ENCODE peak calls at places on chromosomes 1 and 21, in eight cellular contexts. L is hepatocyte; Y is HL-60; N is heart left ventricle; B is CD8-positive, alpha-beta T cell; Z is body of pancreas; X is CD4-positive, alpha-beta T cell; P is breast epithelium. D is an unnamed sample.

GRCh38 chr1:89552481-89553194 is 28.0 kb downstream of the LRRC8B start:
- DNase-seq in N (no peak), P (no peak), X (no peak), Y (no peak), Z (no peak), B (no peak), L (no peak), D (no peak)

GRCh38 chr1:32060914-32061313 is 11.8 kb upstream of the TMEM39B start:
- DNase-seq in L (no peak), B (no peak), Y (no peak), X (no peak), N (no peak), Z (no peak), P (no peak), D (no peak)

GRCh38 chr1:12356004-12356890 is 126.4 kb downstream of the VPS13D start:
- DNase-seq in L (peak; percentile 32), X (no peak), N (no peak), Y (no peak), Z (peak; percentile 27), P (no peak), B (no peak), D (no peak)

GRCh38 chr1:221888801-221889200 is 146.9 kb upstream of the DUSP10 start:
- DNase-seq in Y (no peak), N (no peak), P (no peak), B (no peak), L (no peak), Z (no peak), X (no peak), D (no peak)

GRCh38 chr1:46533179-46533864 is 18.1 kb downstream of the KNCN start:
- DNase-seq in Z (peak; percentile 35), N (no peak), L (peak; percentile 64), X (peak; percentile 20), Y (no peak), P (no peak), B (peak; percentile 61), D (no peak)

GRCh38 chr1:184820218-184820720 is 65.6 kb upstream of the EDEM3 start:
- DNase-seq in Z (no peak), B (no peak), P (no peak), N (no peak), Y (no peak), X (no peak), L (no peak), D (no peak)

GRCh38 chr1:221573727-221574126 is 168.2 kb downstream of the DUSP10 start:
- DNase-seq in N (no peak), B (no peak), L (no peak), X (no peak), Y (no peak), P (no peak), Z (peak; percentile 27), D (no peak)

GRCh38 chr1:81912383-81912782 is 111.6 kb downstream of the ADGRL2 start:
- DNase-seq in X (no peak), P (no peak), B (no peak), Z (no peak), L (no peak), N (no peak), Y (no peak), D (no peak)

GRCh38 chr1:30635386-30635975 is 87.9 kb downstream of the MATN1 start:
- DNase-seq in L (no peak), Z (no peak), N (no peak), X (no peak), Y (no peak), P (no peak), B (no peak), D (no peak)

GRCh38 chr1:93689521-93690223 is 8.0 kb upstream of the BCAR3 start:
- DNase-seq in Y (no peak), N (no peak), P (no peak), Z (no peak), B (no peak), X (no peak), L (no peak), D (no peak)

GRCh38 chr1:228143480-228144212 is 3.6 kb downstream of the GUK1 start:
- DNase-seq in P (no peak), L (no peak), N (no peak), B (no peak), Z (no peak), X (no peak), Y (no peak), D (no peak)

GRCh38 chr1:242524571-242525359 is at the start of gene PLD5:
- DNase-seq in B (no peak), P (no peak), X (no peak), L (peak; percentile 46), Z (no peak), Y (no peak), N (no peak), D (no peak)

GRCh38 chr1:8293141-8293540 is 24.8 kb upstream of the SLC45A1 start:
- DNase-seq in X (no peak), B (no peak), N (no peak), L (peak; percentile 83), P (no peak), Z (no peak), Y (no peak), D (no peak)

GRCh38 chr1:1040004-1040991 is 20.4 kb downstream of the AGRN start:
- DNase-seq in Y (peak; percentile 84), Z (peak; percentile 67), P (peak; percentile 74), L (peak; percentile 91), B (peak; percentile 87), X (peak; percentile 70), N (peak; percentile 61), D (peak; percentile 52)

GRCh38 chr1:106515375-106515774 is 541.1 kb upstream of the PRMT6 start:
- DNase-seq in Y (no peak), Z (no peak), X (no peak), N (no peak), L (no peak), P (no peak), B (no peak), D (no peak)

GRCh38 chr1:15168479-15168878 is 14.9 kb downstream of the TMEM51 start:
- DNase-seq in N (no peak), L (no peak), B (no peak), Z (peak; percentile 64), Y (no peak), X (no peak), P (no peak), D (no peak)

GRCh38 chr1:193471981-193472380 is 285.6 kb upstream of the B3GALT2 start:
- DNase-seq in N (no peak), L (no peak), Y (no peak), P (no peak), B (no peak), X (no peak), Z (no peak), D (no peak)

GRCh38 chr1:159214149-159214760 is 9.6 kb downstream of the ACKR1 start:
- DNase-seq in Z (peak; percentile 47), L (peak; percentile 68), Y (no peak), P (no peak), N (no peak), X (peak; percentile 4), B (no peak), D (peak; percentile 22)

GRCh38 chr1:201785291-201785690 is 43.7 kb upstream of the IPO9 start:
- DNase-seq in B (no peak), P (no peak), L (no peak), Y (no peak), N (no peak), X (no peak), Z (no peak), D (no peak)

DNA sequence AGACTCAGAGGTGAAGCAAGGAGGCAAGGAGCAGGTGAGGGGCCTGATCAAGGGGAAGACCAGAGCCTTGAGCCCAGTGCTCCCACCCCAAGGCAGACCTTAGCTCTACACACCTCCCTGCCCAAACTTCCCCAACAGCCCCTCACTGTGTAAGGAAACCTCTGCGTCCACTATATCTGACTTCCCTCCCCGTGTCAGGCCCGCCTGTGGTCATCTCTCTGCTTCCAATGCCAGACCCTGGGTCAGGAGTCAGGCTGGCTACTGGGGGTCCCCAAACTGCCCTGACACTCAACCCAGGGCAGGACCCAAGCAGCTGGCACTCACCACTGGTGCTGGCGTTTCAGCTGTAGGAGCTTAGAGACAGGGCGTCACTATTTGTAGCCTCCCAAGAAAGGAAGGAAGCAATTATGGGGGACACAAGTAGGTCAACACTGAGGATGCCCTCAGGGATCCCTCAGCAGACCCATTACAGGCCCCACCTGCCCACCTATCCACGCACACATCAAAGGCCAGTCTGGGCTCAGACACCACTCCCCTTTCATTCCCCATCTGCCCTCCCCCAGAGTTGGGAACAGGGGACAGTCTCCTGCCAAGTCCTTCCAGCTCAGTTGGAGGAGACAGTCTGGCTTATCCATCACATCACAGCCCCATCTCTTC is 811 bp upstream of the S100A3 start:
- DNase-seq in N (no peak), L (no peak), X (no peak), B (no peak), Y (no peak), Z (no peak), P (no peak), D (no peak)
- H3K27me3 ChIP-seq in N (no peaks in the 10 kb centered on the region), L (no peaks in the 10 kb centered on the region), X (no peaks in the 10 kb centered on the region), B (no peaks in the 10 kb centered on the region), Y (no peaks in the 10 kb centered on the region), Z (no peaks in the 10 kb centered on the region), P (no peaks in the 10 kb centered on the region), D (no peaks in the 10 kb centered on the region)

DNA sequence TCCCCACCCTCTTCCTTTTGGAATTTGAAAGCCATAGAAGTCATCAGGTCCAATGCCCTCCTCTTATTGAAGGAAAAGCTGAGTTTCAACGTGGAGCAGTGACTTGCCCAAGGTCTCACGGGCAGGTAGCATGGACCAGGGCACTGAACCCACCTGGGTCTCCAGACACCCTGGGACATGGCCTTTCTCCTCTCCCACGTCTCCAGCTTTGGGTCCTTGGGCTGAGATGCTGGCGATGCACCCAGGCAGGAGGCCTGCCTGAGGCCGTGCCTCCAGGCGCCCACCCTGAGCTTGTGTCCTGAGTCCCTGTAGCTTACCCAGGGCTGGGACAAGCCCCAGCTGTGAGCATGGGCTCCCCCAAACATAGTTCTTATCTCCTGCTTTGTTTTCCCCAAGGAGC is 21.4 kb downstream of the LDLRAP1 start:
- DNase-seq in Y (no peak), Z (no peak), P (no peak), B (no peak), X (no peak), N (no peak), L (no peak), D (no peak)
- TF ChIP-seq CTCF in Y (no peak), Z (no peak), P (no peak), B (no peak), X (no peak), N (no peak), L (no peak), D (no peak)

DNA sequence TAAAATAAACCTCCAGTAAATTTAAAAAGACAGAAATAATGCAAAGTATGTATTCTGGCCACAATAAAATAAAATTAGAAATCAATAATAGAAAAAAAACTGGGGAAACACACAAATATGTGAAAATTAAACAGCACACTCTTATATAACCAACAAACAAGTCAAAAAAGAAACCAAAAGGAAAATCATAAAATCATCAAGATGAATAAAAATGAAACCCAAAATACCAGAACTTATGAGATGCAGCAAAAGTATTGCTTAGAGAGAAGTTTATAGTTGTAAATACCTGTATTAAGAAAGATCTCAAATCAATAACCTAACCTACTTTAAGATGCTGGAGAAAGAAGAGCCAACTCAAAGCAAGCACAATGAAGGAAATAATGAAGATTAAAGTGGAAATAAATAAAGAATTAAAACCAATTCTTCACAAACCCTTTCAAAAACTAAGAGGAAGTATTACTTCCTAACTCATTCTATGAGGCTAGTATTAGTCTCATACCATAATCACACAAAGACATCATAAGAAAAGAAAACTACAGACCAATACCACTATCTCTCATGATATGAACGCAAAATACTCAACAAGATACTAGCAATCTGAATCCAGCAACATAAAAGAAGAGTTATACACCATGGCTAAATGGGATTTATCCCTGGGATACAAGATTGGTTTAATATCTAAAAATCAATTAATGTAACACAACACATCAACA is 6.4 kb upstream of the KRTAP10-3 start:
- DNase-seq in Y (no peak), X (no peak), P (no peak), N (no peak), Z (no peak), L (no peak), B (no peak), D (no peak)
- H3K27me3 ChIP-seq in Y (peaks cover 3% of the 10 kb centered on the region), X (no peaks in the 10 kb centered on the region), P (peaks cover 9% of the 10 kb centered on the region), N (no peaks in the 10 kb centered on the region), Z (no peaks in the 10 kb centered on the region), L (no peaks in the 10 kb centered on the region), B (no peaks in the 10 kb centered on the region), D (no peaks in the 10 kb centered on the region)

GRCh38 chr1:172778461-172779455 is 119.9 kb downstream of the FASLG start:
- DNase-seq in Y (no peak), Z (no peak), X (no peak), N (no peak), B (no peak), L (peak; percentile 11), P (no peak), D (no peak)
- TF ChIP-seq CTCF in Y (no peak), Z (no peak), X (peak; percentile 49), N (no peak), B (peak; percentile 44), L (peak; percentile 14), P (no peak), D (no peak)